ENCODE peak calls at places on chromosomes 4 and X, in four cellular contexts. O is H1, F is GM12878, E is HepG2. B is an unnamed sample. For H3K36me3, the result is how much of the 10 kb centered on the place peaks cover.

GRCh38 chr4:17633600-17633999 is 19.2 kb downstream of the MED28 start:
- DNase-seq in O (no peak), F (no peak), E (no peak), B (no peak)

GRCh38 chr4:20251796-20252655 is at the start of gene SLIT2:
- DNase-seq in O (peak), F (no peak), E (peak), B (peak)

GRCh38 chrX:106928227-106928626 is 8.0 kb downstream of the CLDN2 start:
- DNase-seq in O (no peak), F (no peak), E (no peak), B (no peak)

GRCh38 chr4:176561368-176561767 is 231.4 kb downstream of the VEGFC start:
- DNase-seq in O (no peak), F (no peak), E (no peak), B (no peak)

GRCh38 chr4:184448828-184449227 is 25.5 kb downstream of the IRF2 start:
- DNase-seq in O (no peak), F (no peak), E (no peak), B (no peak)

GRCh38 chrX:46849933-46850332 is 13.1 kb downstream of the RP2 start:
- DNase-seq in O (no peak), F (no peak), E (no peak), B (no peak)

GRCh38 chr4:7708981-7709380 is 230.7 kb downstream of the AFAP1 start:
- DNase-seq in O (no peak), F (no peak), E (no peak), B (no peak)

GRCh38 chr4:2837904-2838496 is 5.6 kb upstream of the ADD1 start:
- DNase-seq in O (no peak), F (no peak), E (no peak), B (no peak)

GRCh38 chr4:151692821-151693504 is 67.8 kb downstream of the GATB start:
- DNase-seq in O (no peak), F (no peak), E (no peak), B (no peak)

GRCh38 chr4:40423735-40424134 is 88.6 kb downstream of the CHRNA9 start:
- DNase-seq in O (no peak), F (no peak), E (no peak), B (no peak)

GRCh38 chrX:110732274-110732673 is 63.3 kb downstream of the CHRDL1 start:
- DNase-seq in O (no peak), F (no peak), E (no peak), B (no peak)

GRCh38 chr4:159401791-159402380 is 299.0 kb downstream of the RAPGEF2 start:
- DNase-seq in O (no peak), F (no peak), E (peak), B (no peak)

GRCh38 chr4:176261018-176261417 is 8.0 kb downstream of the ASB5 start:
- DNase-seq in O (no peak), F (no peak), E (no peak), B (no peak)

GRCh38 chr4:2925931-2926860 is 37.0 kb downstream of the NOP14 start:
- DNase-seq in O (no peak), F (no peak), E (no peak), B (no peak)

GRCh38 chrX:129593137-129593536 is 53.1 kb downstream of the OCRL start:
- DNase-seq in O (no peak), F (no peak), E (no peak), B (no peak)

GRCh38 chrX:81528041-81528440 is 326.1 kb downstream of the SH3BGRL start:
- DNase-seq in O (no peak), F (no peak), E (no peak), B (no peak)

GRCh38 chr4:47221721-47222120 is 190.4 kb downstream of the GABRB1 start:
- DNase-seq in O (no peak), F (no peak), E (no peak), B (no peak)

GRCh38 chr4:20391224-20391623 is 139.5 kb downstream of the SLIT2 start:
- DNase-seq in O (no peak), F (no peak), E (no peak), B (no peak)

GRCh38 chrX:53990201-53990600 is 54.1 kb downstream of the PHF8 start:
- DNase-seq in O (no peak), F (no peak), E (no peak), B (no peak)

GRCh38 chr4:148430847-148431246 is 11.4 kb downstream of the NR3C2 start:
- DNase-seq in O (no peak), F (no peak), E (no peak), B (no peak)

GRCh38 chrX:67614006-67614405 is 70.2 kb downstream of the AR start:
- DNase-seq in O (no peak), F (no peak), E (no peak), B (no peak)

GRCh38 chr4:128477540-128477939 is 189.9 kb upstream of the PGRMC2 start:
- DNase-seq in O (no peak), F (no peak), E (no peak), B (no peak)

GRCh38 chr4:3073158-3074077 is 920 bp downstream of the HTT-AS start:
- DNase-seq in O (no peak), F (no peak), E (peak), B (no peak)

GRCh38 chr4:17236686-17237085 is 275.2 kb downstream of the QDPR start:
- DNase-seq in O (no peak), F (no peak), E (no peak), B (no peak)

GRCh38 chrX:44480591-44480990 is 62.1 kb downstream of the FUNDC1 start:
- DNase-seq in O (no peak), F (no peak), E (no peak), B (no peak)

GRCh38 chr4:8639777-8640720 is 47.5 kb downstream of the CPZ start:
- DNase-seq in O (no peak), F (no peak), E (no peak), B (no peak)

GRCh38 chrX:30930143-30930542 is 41.1 kb upstream of the TAB3 start:
- DNase-seq in O (no peak), F (no peak), E (peak), B (no peak)

GRCh38 chr4:148205481-148205880 is 236.7 kb downstream of the NR3C2 start:
- DNase-seq in O (no peak), F (no peak), E (no peak), B (no peak)

GRCh38 chr4:38094419-38094818 is 134.2 kb downstream of the PTTG2 start:
- DNase-seq in O (no peak), F (no peak), E (no peak), B (no peak)

GRCh38 chr4:76035799-76036389 is at the start of gene CXCL11:
- DNase-seq in O (no peak), F (no peak), E (no peak), B (no peak)

GRCh38 chr4:87298362-87298761 is 24.3 kb downstream of the HSD17B13 start:
- DNase-seq in O (no peak), F (no peak), E (no peak), B (no peak)

GRCh38 chr4:167021545-167022155 is 212.6 kb downstream of the SPOCK3 start:
- DNase-seq in O (peak), F (peak), E (peak), B (peak)

GRCh38 chr4:3801931-3802550 is 35.9 kb downstream of the ADRA2C start:
- DNase-seq in O (no peak), F (no peak), E (no peak), B (no peak)

GRCh38 chr4:74481891-74482609 is 37.1 kb downstream of the AREG start:
- DNase-seq in O (no peak), F (no peak), E (no peak), B (no peak)

GRCh38 chr4:111941957-111942356 is 203.3 kb upstream of the FAM241A start:
- DNase-seq in O (no peak), F (no peak), E (no peak), B (no peak)

GRCh38 chr4:111946789-111947188 is 198.5 kb upstream of the FAM241A start:
- DNase-seq in O (no peak), F (no peak), E (no peak), B (no peak)

GRCh38 chr4:111943796-111944203 is 201.5 kb upstream of the FAM241A start:
- DNase-seq in O (peak), F (no peak), E (peak), B (peak)

DNA sequence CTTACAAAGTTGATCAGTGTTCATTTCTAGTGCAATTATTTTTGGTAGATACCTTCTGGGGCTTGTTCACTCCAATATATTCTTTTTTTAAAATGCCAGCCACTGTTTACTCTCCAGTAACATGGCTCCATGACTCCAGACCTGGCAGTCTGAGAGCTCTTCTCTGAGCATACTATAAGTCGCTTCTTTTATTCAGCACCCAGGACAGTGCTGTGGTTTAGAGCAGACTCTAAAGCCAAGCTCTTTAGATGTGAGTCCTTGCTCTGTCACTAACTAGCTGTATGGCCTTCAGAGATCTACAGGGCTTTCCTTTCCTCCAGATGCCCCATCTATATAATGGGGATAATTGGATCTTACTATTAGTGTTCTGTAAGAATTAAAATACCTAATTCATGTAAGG is 200.2 kb upstream of the FAM241A start:
- DNase-seq in O (no peak), F (no peak), E (no peak), B (no peak)
- TF ChIP-seq SUZ12 in O (no peak), F (no peak), E (no peak), B (no peak)

DNA sequence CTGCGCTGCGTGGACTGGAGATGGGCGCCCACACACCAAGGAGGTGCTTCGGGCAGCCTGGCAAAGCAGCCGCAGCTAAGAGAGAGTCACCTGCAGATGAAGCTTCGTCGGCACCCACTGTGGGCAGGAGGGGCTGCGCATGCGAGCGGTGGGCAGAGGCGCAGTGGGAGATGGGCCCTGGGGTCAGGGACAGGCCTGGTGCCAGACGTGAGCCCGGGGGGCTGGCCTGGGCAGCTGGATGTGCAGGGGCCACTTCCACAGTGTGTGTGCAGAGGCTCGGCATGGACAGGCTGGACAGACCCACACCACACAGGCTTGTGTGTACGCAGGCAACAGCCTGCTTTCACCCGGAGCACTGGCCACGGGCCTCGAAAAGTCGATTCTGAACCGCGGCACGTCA is 18.6 kb downstream of the CTBP1 start:
- DNase-seq in O (no peak), F (no peak), E (no peak), B (no peak)
- H3K36me3 ChIP-seq in O (under half), F (half or more), E (under half), B (half or more)

GRCh38 chr4:42819863-42820514 is 72.5 kb upstream of the GRXCR1 start:
- DNase-seq in O (no peak), F (no peak), E (no peak), B (no peak)
- TF ChIP-seq SUZ12 in O (no peak), F (no peak), E (no peak), B (no peak)

DNA sequence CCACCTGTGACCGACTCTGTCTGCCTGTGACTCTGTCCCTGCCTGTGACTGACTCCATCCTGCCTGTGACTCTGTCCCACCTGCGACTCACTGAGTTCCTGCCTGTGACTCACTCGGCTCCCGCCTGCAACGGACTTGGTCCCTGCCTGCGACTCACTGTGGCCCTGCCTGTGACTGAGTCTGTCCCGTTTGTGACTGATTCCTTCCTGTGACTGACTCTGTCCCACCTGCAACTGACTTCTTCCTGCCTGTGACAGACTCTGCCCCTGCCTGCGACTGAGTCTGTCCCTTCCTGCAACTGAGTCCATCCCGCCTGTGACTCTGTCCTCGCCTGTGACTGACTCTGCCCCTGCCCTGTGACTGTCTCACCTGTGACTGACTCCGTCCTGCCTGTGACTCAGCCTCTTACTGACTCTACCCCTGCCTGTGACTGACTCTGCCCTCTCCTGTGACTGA is 9.6 kb upstream of the UVSSA start:
- DNase-seq in O (no peak), F (no peak), E (peak), B (no peak)
- H3K36me3 ChIP-seq in O (under half), F (under half), E (under half), B (half or more)

GRCh38 chr4:150581611-150582010 is 340 bp upstream of the MAB21L2 start:
- DNase-seq in O (peak), F (no peak), E (no peak), B (no peak)
- TF ChIP-seq SUZ12 in O (no peak), F (no peak), E (no peak), B (no peak)

GRCh38 chr4:24547979-24548378 is 36.4 kb downstream of the DHX15 start:
- DNase-seq in O (no peak), F (no peak), E (no peak), B (no peak)
- H3K36me3 ChIP-seq in O (under half), F (under half), E (under half), B (half or more)

GRCh38 chr4:171517883-171518282 is 295.3 kb upstream of the GALNTL6 start:
- DNase-seq in O (no peak), F (no peak), E (no peak), B (no peak)
- TF ChIP-seq SUZ12 in O (no peak), F (no peak), E (no peak), B (no peak)

GRCh38 chrX:131826572-131826971 is 196.5 kb upstream of the STK26 start:
- DNase-seq in O (no peak), F (no peak), E (no peak), B (no peak)
- H3K36me3 ChIP-seq in O (under half), F (under half), E (under half), B (under half)

DNA sequence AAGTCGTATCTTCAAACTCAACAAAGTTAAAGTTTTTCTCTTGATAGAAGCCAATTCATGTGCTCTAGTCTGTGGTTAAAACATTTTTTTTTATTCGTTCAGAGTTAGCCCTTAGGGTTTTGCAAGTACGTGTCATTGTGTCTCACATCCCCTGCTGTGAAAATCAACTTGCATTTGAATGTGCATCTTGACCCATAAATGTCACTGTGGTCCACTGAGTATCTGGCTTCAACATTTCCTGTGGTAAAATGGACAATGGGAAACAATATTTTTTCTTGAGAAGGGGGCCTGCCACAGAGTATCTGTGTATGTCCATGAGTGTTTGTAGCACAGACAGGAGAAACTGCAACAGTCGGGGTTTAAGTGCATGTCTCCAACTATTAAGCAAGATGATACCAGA is 554.8 kb upstream of the TENM3 start:
- DNase-seq in O (no peak), F (no peak), E (no peak), B (peak)
- TF ChIP-seq SUZ12 in O (no peak), F (no peak), E (no peak), B (no peak)